ENCODE peak calls at places on chromosome 5, in four cellular contexts. R is K562, P is H1, A is HepG2. S is an unnamed sample.
A peak's percentile ranks its signal among the peaks of the same experiment; 100 is the strongest.

GRCh38 chr5:173831196-173831914 is 56.8 kb upstream of the CPEB4 start:
- DNase-seq in P (no peak), R (peak; percentile 80), A (no peak), S (no peak)

GRCh38 chr5:1384521-1384920 is 39.6 kb upstream of the CLPTM1L start:
- DNase-seq in R (no peak), P (no peak), A (no peak), S (no peak)

GRCh38 chr5:95708876-95709275 is 22.3 kb upstream of the RHOBTB3 start:
- DNase-seq in A (no peak), R (no peak), P (no peak), S (no peak)

GRCh38 chr5:82259172-82259800 is 18.9 kb downstream of the RPS23 start:
- DNase-seq in A (no peak), P (no peak), R (no peak), S (peak; percentile 24)

GRCh38 chr5:61334224-61335196 is 2.5 kb downstream of the ZSWIM6 start:
- DNase-seq in P (no peak), R (no peak), A (no peak), S (no peak)

GRCh38 chr5:10562202-10563131 is 1.4 kb upstream of the ANKRD33B start:
- DNase-seq in A (no peak), P (no peak), R (no peak), S (no peak)

GRCh38 chr5:139925650-139926640 is 117.2 kb downstream of the NRG2 start:
- DNase-seq in A (no peak), P (no peak), R (no peak), S (no peak)

GRCh38 chr5:32217886-32218396 is 43.8 kb upstream of the GOLPH3 start:
- DNase-seq in P (no peak), A (peak; percentile 53), R (peak; percentile 67), S (peak; percentile 35)

GRCh38 chr5:40502736-40503135 is 177.0 kb upstream of the PTGER4 start:
- DNase-seq in A (no peak), P (no peak), R (no peak), S (no peak)

DNA sequence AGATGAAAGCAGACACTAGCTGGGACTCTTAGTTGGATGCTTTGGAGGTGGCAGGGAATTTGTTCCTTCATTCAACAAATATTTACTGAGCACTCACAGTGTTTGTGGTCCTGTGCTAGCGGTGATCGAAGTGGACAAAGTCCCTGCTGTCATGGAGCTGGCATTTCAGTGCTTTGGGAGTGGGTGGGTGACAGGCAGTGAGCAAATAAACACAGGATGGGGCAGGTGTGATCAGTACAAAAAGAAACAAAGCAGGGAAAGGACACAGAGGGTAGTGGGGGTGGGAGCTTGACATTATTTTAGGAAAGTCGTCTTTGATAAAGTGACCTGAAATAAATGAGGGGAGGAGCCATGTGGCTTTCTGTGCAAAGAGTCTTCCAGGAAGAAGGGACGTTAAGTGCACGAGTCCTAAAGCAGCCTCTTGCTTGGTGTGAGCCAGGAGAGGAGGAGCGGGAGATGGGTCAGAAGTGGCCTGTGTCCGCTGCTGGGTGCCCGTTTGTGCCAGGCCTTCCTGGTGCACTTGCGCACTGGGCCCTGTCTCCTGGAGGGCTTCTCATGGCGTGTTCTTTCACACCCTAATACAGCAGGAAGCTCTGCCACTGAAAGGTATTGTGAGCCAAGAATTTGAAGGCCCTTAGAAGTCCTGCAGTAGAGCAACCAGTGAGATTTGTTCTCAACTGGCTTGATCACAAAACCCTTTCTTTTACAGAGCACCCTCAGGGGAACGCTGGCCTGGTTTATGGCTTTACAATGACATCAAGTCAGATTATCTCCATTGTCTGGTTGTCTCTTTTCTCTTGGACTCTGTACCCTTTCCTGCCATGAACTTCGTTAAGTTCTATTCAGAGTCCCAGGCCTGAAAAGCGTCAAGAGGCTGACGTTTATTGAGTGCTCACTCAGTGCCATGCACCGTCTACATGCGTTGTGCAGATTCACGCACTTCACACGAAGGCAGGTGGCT is 14.9 kb downstream of the NDST1 start:
- DNase-seq in R (no peak), P (no peak), A (peak; percentile 98), S (peak; percentile 65)
- TF ChIP-seq JUND in R (no peak), P (no peak), A (peak; percentile 88), S (no peak)

GRCh38 chr5:168869615-168870227 is 290.6 kb upstream of the PANK3 start:
- DNase-seq in P (no peak), A (no peak), R (no peak), S (no peak)

GRCh38 chr5:168865973-168866372 is 286.8 kb upstream of the PANK3 start:
- DNase-seq in A (no peak), P (no peak), R (no peak), S (no peak)

GRCh38 chr5:168872246-168872645 is 293.1 kb upstream of the PANK3 start:
- DNase-seq in P (no peak), A (no peak), R (no peak), S (no peak)

GRCh38 chr5:168870914-168871313 is 291.7 kb upstream of the PANK3 start:
- DNase-seq in R (no peak), A (no peak), P (no peak), S (no peak)

GRCh38 chr5:168867271-168867670 is 288.1 kb upstream of the PANK3 start:
- DNase-seq in P (no peak), A (no peak), R (no peak), S (no peak)
- TF ChIP-seq JUND in P (no peak), A (no peak), R (no peak), S (no peak)

GRCh38 chr5:169831331-169831730 is 149.0 kb downstream of the INSYN2B start:
- DNase-seq in P (no peak), A (no peak), R (no peak), S (no peak)
- TF ChIP-seq JUND in P (no peak), A (no peak), R (no peak), S (no peak)

GRCh38 chr5:131528682-131529081 is 106.3 kb downstream of the RAPGEF6 start:
- DNase-seq in R (peak; percentile 64), P (no peak), A (no peak), S (no peak)
- TF ChIP-seq JUND in R (peak; percentile 27), P (no peak), A (no peak), S (no peak)

GRCh38 chr5:156759156-156759555 is 90.9 kb upstream of the PPP1R2B start:
- DNase-seq in P (no peak), R (no peak), A (no peak), S (no peak)

GRCh38 chr5:156758012-156758791 is 91.9 kb upstream of the PPP1R2B start:
- DNase-seq in P (no peak), A (no peak), R (no peak), S (no peak)

GRCh38 chr5:156764149-156764548 is 85.9 kb upstream of the PPP1R2B start:
- DNase-seq in A (no peak), R (no peak), P (no peak), S (no peak)

GRCh38 chr5:156764572-156764971 is 85.5 kb upstream of the PPP1R2B start:
- DNase-seq in R (no peak), P (no peak), A (no peak), S (no peak)

DNA sequence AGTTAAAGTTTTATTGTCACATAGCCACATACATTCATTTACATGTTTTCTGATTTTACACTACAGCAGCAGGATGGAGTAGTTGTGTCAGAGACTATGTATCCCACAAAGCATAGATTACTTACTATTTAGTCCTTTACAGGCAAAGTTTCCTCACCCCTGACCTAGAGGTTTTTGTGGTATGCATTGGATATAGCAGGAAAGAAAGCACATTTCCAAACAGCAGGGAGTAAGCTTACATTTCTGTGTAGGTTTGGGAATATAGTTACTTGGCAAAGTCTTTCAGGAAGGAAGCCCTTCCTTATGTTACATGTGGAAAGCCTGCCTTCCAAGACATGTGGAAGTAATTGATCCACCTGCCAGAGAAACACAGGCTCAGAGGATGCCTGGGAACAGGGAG is 87.4 kb upstream of the PPP1R2B start:
- DNase-seq in P (no peak), R (no peak), A (no peak), S (no peak)
- TF ChIP-seq JUND in P (no peak), R (no peak), A (no peak), S (no peak)

GRCh38 chr5:37846786-37847310 is 7.0 kb upstream of the GDNF start:
- DNase-seq in P (no peak), A (no peak), R (no peak), S (no peak)
- TF ChIP-seq JUND in P (no peak), A (no peak), R (no peak), S (no peak)

DNA sequence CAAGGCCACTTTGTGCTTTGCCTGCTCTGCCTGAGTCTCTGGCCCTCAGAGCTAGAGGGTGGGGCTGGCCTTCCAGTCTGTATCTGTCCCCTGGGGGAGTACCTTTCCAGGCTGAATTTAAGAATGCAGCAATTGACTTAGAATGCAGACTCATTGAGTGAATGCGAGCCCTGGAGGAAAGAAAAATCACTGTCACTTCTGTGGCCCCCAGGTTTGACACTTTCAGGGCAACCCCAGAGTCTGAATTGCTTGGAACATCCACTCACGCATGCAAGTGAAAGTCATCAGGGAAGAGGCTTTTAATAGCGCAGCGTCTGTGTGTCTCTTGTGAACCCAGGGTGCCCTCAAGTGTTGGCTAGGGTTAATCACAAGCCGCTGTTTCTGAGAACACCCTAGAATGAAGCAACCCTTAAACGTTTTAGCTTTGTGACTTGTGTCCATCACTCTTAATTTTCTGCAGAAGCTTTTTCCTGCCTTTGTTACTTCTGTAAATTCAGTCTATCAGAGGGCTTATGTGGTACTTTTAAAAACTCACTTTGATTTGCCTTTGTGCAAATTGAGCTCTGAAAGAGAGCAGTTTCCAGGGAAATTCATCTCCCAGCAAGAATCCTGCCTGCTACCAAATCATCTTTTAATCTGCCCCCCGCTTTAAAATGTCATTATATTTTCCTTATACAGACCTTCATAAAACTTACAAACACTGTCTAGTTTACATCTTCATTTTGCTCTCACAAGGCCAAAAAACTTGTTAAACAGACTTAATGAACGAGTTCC is 146.8 kb upstream of the IQGAP2 start:
- DNase-seq in P (no peak), A (peak; percentile 63), R (peak; percentile 79), S (peak; percentile 38)
- TF ChIP-seq JUND in P (no peak), A (no peak), R (no peak), S (no peak)

GRCh38 chr5:179732918-179733763 is 519 bp downstream of the MAML1 start:
- DNase-seq in A (no peak), R (peak; percentile 47), P (no peak), S (peak; percentile 8)
- TF ChIP-seq JUND in A (no peak), R (no peak), P (no peak), S (no peak)